ENCODE peak calls at places on chromosomes 11 and 22, in nine cellular contexts. W, V, A, T, P, D, C, H and E are unnamed samples.

GRCh38 chr11:92226331-92227232 is 2.0 kb downstream of the FAT3 start:
- DNase-seq in W (peak; percentile 22), V (no peak), A (no peak), T (no peak), P (no peak), D (peak; percentile 13), C (no peak), H (no peak), E (no peak)

GRCh38 chr22:33666249-33666648 is 254.0 kb downstream of the LARGE1 start:
- DNase-seq in W (no peak), V (no peak), A (no peak), T (no peak), P (no peak), D (no peak), C (no peak), H (no peak), E (no peak)

GRCh38 chr22:37283393-37283937 is 1.2 kb downstream of the CYTH4 start:
- DNase-seq in W (no peak), V (no peak), A (no peak), T (no peak), P (no peak), D (no peak), C (peak; percentile 52), H (no peak), E (no peak)

GRCh38 chr22:19360300-19360792 is 68.8 kb upstream of the CLTCL1 start:
- DNase-seq in W (no peak), V (no peak), A (peak; percentile 24), T (no peak), P (peak; percentile 16), D (no peak), C (no peak), H (no peak), E (no peak)

GRCh38 chr11:27735281-27735680 is 35.0 kb upstream of the BDNF start:
- DNase-seq in W (no peak), V (peak; percentile 86), A (no peak), T (no peak), P (no peak), D (no peak), C (no peak), H (no peak), E (no peak)

GRCh38 chr11:119584193-119585037 is 144.6 kb downstream of the NECTIN1 start:
- DNase-seq in W (peak; percentile 58), V (peak; percentile 64), A (peak; percentile 67), T (peak; percentile 35), P (no peak), D (peak; percentile 28), C (peak; percentile 35), H (peak; percentile 54), E (no peak)

GRCh38 chr11:36075053-36075452 is 131.2 kb downstream of the LDLRAD3 start:
- DNase-seq in W (no peak), V (peak; percentile 93), A (no peak), T (no peak), P (no peak), D (no peak), C (no peak), H (no peak), E (peak; percentile 55)

GRCh38 chr22:37153901-37154300 is 4.2 kb upstream of the IL2RB start:
- DNase-seq in W (no peak), V (no peak), A (no peak), T (no peak), P (no peak), D (no peak), C (no peak), H (no peak), E (no peak)

GRCh38 chr11:117871784-117872183 is 4.7 kb downstream of the FXYD6 start:
- DNase-seq in W (no peak), V (no peak), A (no peak), T (no peak), P (no peak), D (no peak), C (no peak), H (no peak), E (no peak)

GRCh38 chr11:47163198-47163597 is 13.5 kb downstream of the ARFGAP2 start:
- DNase-seq in W (no peak), V (no peak), A (no peak), T (peak; percentile 1), P (no peak), D (no peak), C (no peak), H (no peak), E (no peak)

GRCh38 chr22:49350441-49351121 is 477.1 kb downstream of the BRD1 start:
- DNase-seq in W (no peak), V (no peak), A (no peak), T (no peak), P (no peak), D (no peak), C (no peak), H (peak; percentile 41), E (no peak)
- H3K4me3 ChIP-seq in W (no peak overlapping the region), V (no peak overlapping the region), A (no peak overlapping the region), T (no peak overlapping the region), P (no peak overlapping the region), D (no peak overlapping the region), C (no peak overlapping the region), H (no peak overlapping the region), E (no peak overlapping the region)

GRCh38 chr11:94031625-94032024 is 10.5 kb downstream of the HEPHL1 start:
- DNase-seq in W (no peak), V (no peak), A (no peak), T (no peak), P (no peak), D (no peak), C (no peak), H (no peak), E (no peak)

GRCh38 chr11:94034207-94034606 is 13.1 kb downstream of the HEPHL1 start:
- DNase-seq in W (no peak), V (no peak), A (no peak), T (no peak), P (no peak), D (no peak), C (no peak), H (no peak), E (no peak)

GRCh38 chr11:94032066-94032465 is 10.9 kb downstream of the HEPHL1 start:
- DNase-seq in W (no peak), V (no peak), A (no peak), T (no peak), P (no peak), D (peak; percentile 26), C (no peak), H (no peak), E (no peak)

GRCh38 chr11:94030059-94030458 is 8.9 kb downstream of the HEPHL1 start:
- DNase-seq in W (no peak), V (no peak), A (no peak), T (no peak), P (no peak), D (no peak), C (no peak), H (no peak), E (no peak)

DNA sequence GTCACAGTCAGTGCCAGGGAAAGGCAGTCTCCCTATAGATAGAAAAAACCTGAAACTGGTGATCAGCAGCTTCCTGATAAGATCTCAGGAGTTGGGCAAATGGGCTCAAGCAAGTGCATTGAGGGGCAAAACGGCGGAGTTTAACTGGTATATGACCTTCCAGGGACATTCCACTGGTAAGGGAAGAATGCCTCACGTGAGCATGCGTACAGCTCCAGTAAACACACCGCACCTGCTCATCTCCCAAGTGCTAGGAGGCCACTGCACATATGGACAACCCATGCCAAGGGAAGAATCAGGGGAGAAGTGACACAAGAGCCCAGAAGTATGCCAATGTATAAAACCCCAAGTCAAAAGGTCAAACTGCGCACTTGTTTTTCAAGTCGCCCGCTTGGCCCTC is 11.6 kb downstream of the HEPHL1 start:
- DNase-seq in W (no peak), V (no peak), A (no peak), T (no peak), P (no peak), D (no peak), C (no peak), H (no peak), E (no peak)
- TF ChIP-seq CTCF in W (no peak), V (no peak), A (no peak), T (no peak), P (no peak), D (no peak), C (no peak), H (no peak), E (no peak)

DNA sequence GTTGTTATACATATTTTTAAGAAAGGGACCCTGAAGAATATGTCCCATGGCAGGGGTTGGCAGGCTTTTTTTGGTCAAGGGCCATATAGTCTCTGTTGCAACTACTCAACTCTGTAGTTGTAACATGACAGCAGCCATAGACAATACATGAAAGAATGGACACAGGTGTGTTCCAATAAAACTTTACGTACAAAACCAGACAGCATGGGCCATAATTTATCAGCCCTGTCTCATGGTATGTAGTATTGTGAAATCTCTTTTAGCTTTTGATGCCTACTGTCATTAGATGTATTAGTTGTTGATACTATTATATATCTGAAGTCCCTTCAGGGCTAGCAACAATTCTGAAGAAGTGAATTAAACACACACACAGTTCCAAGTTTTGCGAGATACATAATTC is 2.6 kb downstream of the ZBED5 start:
- DNase-seq in W (no peak), V (no peak), A (no peak), T (no peak), P (no peak), D (no peak), C (no peak), H (no peak), E (no peak)
- H3K36me3 ChIP-seq in W (peaks cover 36% of the 10 kb centered on the region), V (peaks cover 19% of the 10 kb centered on the region), A (no peaks in the 10 kb centered on the region), T (no peaks in the 10 kb centered on the region), P (peaks cover 55% of the 10 kb centered on the region), D (peaks cover 42% of the 10 kb centered on the region), C (peaks cover 9% of the 10 kb centered on the region), H (peaks cover 45% of the 10 kb centered on the region), E (peaks cover 3% of the 10 kb centered on the region)

GRCh38 chr11:64251986-64252837 is 882 bp downstream of the PLCB3 start:
- DNase-seq in W (peak; percentile 76), V (no peak), A (no peak), T (peak; percentile 52), P (no peak), D (peak; percentile 63), C (peak; percentile 92), H (peak; percentile 76), E (no peak)
- H3K4me3 ChIP-seq in W (peak overlapping the region; percentile 88), V (peak overlapping the region; percentile 80), A (peak overlapping the region; percentile 56), T (peak overlapping the region; percentile 89), P (peak overlapping the region; percentile 77), D (peak overlapping the region; percentile 93), C (peak overlapping the region; percentile 97), H (peak overlapping the region; percentile 91), E (peak overlapping the region; percentile 79)

GRCh38 chr11:41498726-41499125 is 39.3 kb upstream of the LRRC4C start:
- DNase-seq in W (no peak), V (peak; percentile 26), A (no peak), T (no peak), P (no peak), D (no peak), C (no peak), H (no peak), E (no peak)
- TF ChIP-seq CTCF in W (peak; percentile 68), V (peak; percentile 4), A (peak; percentile 33), T (no peak), P (no peak), D (no peak), C (no peak), H (no peak), E (no peak)

GRCh38 chr22:49885281-49885680 is 31.6 kb downstream of the ZBED4 start:
- DNase-seq in W (no peak), V (no peak), A (no peak), T (no peak), P (no peak), D (no peak), C (no peak), H (no peak), E (no peak)
- H3K36me3 ChIP-seq in W (peaks cover 20% of the 10 kb centered on the region), V (peaks cover 4% of the 10 kb centered on the region), A (no peaks in the 10 kb centered on the region), T (no peaks in the 10 kb centered on the region), P (peaks cover 30% of the 10 kb centered on the region), D (peaks cover 61% of the 10 kb centered on the region), C (no peaks in the 10 kb centered on the region), H (peaks cover 58% of the 10 kb centered on the region), E (peaks cover 24% of the 10 kb centered on the region)